ENCODE peak calls at places on chromosomes 1 and 21, in eight cellular contexts. E, I, K, M, L, C, Q and V are unnamed samples.

GRCh38 chr1:65011983-65012382 is 45.6 kb upstream of the JAK1 start:
- DNase-seq in E (no peak), I (no peak), K (no peak), M (no peak), L (no peak), C (no peak), Q (no peak), V (no peak)

GRCh38 chr21:38219049-38219628 is 37.7 kb upstream of the KCNJ15 start:
- DNase-seq in E (peak), I (peak), K (peak), M (peak), L (peak), C (peak), Q (peak), V (peak)

GRCh38 chr1:224747578-224747977 is 131.5 kb downstream of the CNIH3 start:
- DNase-seq in E (no peak), I (no peak), K (no peak), M (no peak), L (no peak), C (peak), Q (no peak), V (no peak)

GRCh38 chr1:71054281-71054731 is 6.7 kb upstream of the PTGER3 start:
- DNase-seq in E (no peak), I (no peak), K (no peak), M (no peak), L (no peak), C (no peak), Q (no peak), V (no peak)

GRCh38 chr1:164510435-164510834 is 48.5 kb upstream of the PBX1 start:
- DNase-seq in E (no peak), I (no peak), K (no peak), M (no peak), L (no peak), C (peak), Q (no peak), V (no peak)

GRCh38 chr1:3453891-3454810 is at the start of gene ARHGEF16:
- DNase-seq in E (no peak), I (no peak), K (no peak), M (no peak), L (peak), C (no peak), Q (no peak), V (no peak)

GRCh38 chr21:46264690-46265144 is 20.7 kb downstream of the MCM3AP start:
- DNase-seq in E (no peak), I (no peak), K (no peak), M (no peak), L (no peak), C (no peak), Q (no peak), V (no peak)

GRCh38 chr1:147605591-147605990 is 64.3 kb downstream of the BCL9 start:
- DNase-seq in E (no peak), I (no peak), K (no peak), M (no peak), L (no peak), C (no peak), Q (no peak), V (no peak)

GRCh38 chr1:212566522-212567479 is 41.8 kb upstream of the ATF3 start:
- DNase-seq in E (no peak), I (peak), K (peak), M (peak), L (peak), C (peak), Q (no peak), V (no peak)